ENCODE peak calls at places on chromosomes 3 and 15, in eight cellular contexts. S, G, L, A, Q, C, V and R are unnamed samples.
A peak's percentile ranks its signal among the peaks of the same experiment; 100 is the strongest.

GRCh38 chr15:94470492-94470891 is 239.1 kb downstream of the MCTP2 start:
- DNase-seq in S (no peak), G (no peak), L (no peak), A (no peak), Q (no peak), C (no peak), V (no peak), R (no peak)

GRCh38 chr15:100468265-100468664 is 60.5 kb downstream of the CERS3 start:
- DNase-seq in S (no peak), G (no peak), L (no peak), A (no peak), Q (no peak), C (peak; percentile 2), V (peak; percentile 49), R (no peak)

GRCh38 chr15:33618300-33618699 is 307.5 kb downstream of the RYR3 start:
- DNase-seq in S (no peak), G (no peak), L (no peak), A (no peak), Q (no peak), C (no peak), V (no peak), R (no peak)

GRCh38 chr3:46334911-46335478 is 18.9 kb upstream of the CCR2 start:
- DNase-seq in S (no peak), G (no peak), L (no peak), A (no peak), Q (no peak), C (peak; percentile 35), V (peak; percentile 49), R (no peak)

GRCh38 chr15:49927462-49927861 is 191.6 kb downstream of the ATP8B4 start:
- DNase-seq in S (no peak), G (no peak), L (no peak), A (no peak), Q (no peak), C (peak; percentile 83), V (no peak), R (no peak)

GRCh38 chr15:89997079-89997478 is 4.0 kb upstream of the ZNF710 start:
- DNase-seq in S (no peak), G (no peak), L (no peak), A (no peak), Q (no peak), C (no peak), V (no peak), R (no peak)

GRCh38 chr3:49607105-49607591 is 52.9 kb downstream of the BSN start:
- DNase-seq in S (no peak), G (no peak), L (peak; percentile 12), A (no peak), Q (no peak), C (peak; percentile 77), V (no peak), R (no peak)

GRCh38 chr15:64285871-64286270 is 70.1 kb downstream of the CSNK1G1 start:
- DNase-seq in S (no peak), G (no peak), L (no peak), A (no peak), Q (peak; percentile 11), C (no peak), V (no peak), R (no peak)

GRCh38 chr3:49454457-49454856 is 15.6 kb upstream of the DAG1 start:
- DNase-seq in S (peak; percentile 74), G (no peak), L (no peak), A (no peak), Q (no peak), C (no peak), V (peak; percentile 72), R (peak; percentile 53)

GRCh38 chr3:160169139-160169830 is 55.9 kb upstream of the C3orf80 start:
- DNase-seq in S (no peak), G (peak; percentile 16), L (no peak), A (no peak), Q (no peak), C (peak; percentile 96), V (no peak), R (no peak)

GRCh38 chr3:52689151-52689550 is 3.3 kb downstream of the GNL3 start:
- DNase-seq in S (no peak), G (no peak), L (no peak), A (no peak), Q (no peak), C (no peak), V (no peak), R (no peak)

GRCh38 chr3:57281710-57282109 is 10.8 kb downstream of the ASB14 start:
- DNase-seq in S (no peak), G (no peak), L (no peak), A (no peak), Q (no peak), C (peak; percentile 58), V (no peak), R (no peak)

GRCh38 chr15:101068961-101069734 is 150.0 kb downstream of the LRRK1 start:
- DNase-seq in S (no peak), G (no peak), L (no peak), A (no peak), Q (peak; percentile 79), C (peak; percentile 16), V (peak; percentile 28), R (no peak)

GRCh38 chr15:56767315-56767714 is 34.0 kb upstream of the ZNF280D start:
- DNase-seq in S (no peak), G (no peak), L (no peak), A (no peak), Q (no peak), C (peak; percentile 48), V (no peak), R (no peak)

GRCh38 chr3:136250226-136250861 is at the start of gene PCCB:
- DNase-seq in S (peak; percentile 96), G (peak; percentile 87), L (peak; percentile 93), A (peak; percentile 92), Q (peak; percentile 84), C (peak; percentile 98), V (peak; percentile 97), R (peak; percentile 96)

GRCh38 chr3:99505646-99506269 is 132.6 kb upstream of the COL8A1 start:
- DNase-seq in S (no peak), G (no peak), L (peak; percentile 51), A (no peak), Q (no peak), C (peak; percentile 99), V (no peak), R (no peak)

GRCh38 chr3:127114337-127115070 is 78.4 kb upstream of the PRR23E start:
- DNase-seq in S (no peak), G (no peak), L (no peak), A (no peak), Q (no peak), C (no peak), V (no peak), R (no peak)

GRCh38 chr3:43779850-43780249 is 89.1 kb downstream of the ABHD5 start:
- DNase-seq in S (no peak), G (no peak), L (no peak), A (no peak), Q (no peak), C (no peak), V (no peak), R (no peak)

GRCh38 chr3:181382656-181383055 is 329.1 kb upstream of the SOX2 start:
- DNase-seq in S (no peak), G (no peak), L (no peak), A (no peak), Q (no peak), C (no peak), V (no peak), R (no peak)

GRCh38 chr3:32500880-32501784 is 1.5 kb downstream of the CMTM6 start:
- DNase-seq in S (no peak), G (no peak), L (no peak), A (no peak), Q (no peak), C (peak; percentile 11), V (no peak), R (peak; percentile 28)

GRCh38 chr3:30681276-30682211 is 75.1 kb downstream of the TGFBR2 start:
- DNase-seq in S (no peak), G (no peak), L (no peak), A (no peak), Q (peak; percentile 11), C (peak; percentile 60), V (peak; percentile 14), R (no peak)

GRCh38 chr15:25250011-25250596 is 188.7 kb downstream of the UBE3A start:
- DNase-seq in S (no peak), G (no peak), L (no peak), A (no peak), Q (no peak), C (no peak), V (peak; percentile 1), R (no peak)

GRCh38 chr15:25250906-25251622 is 187.8 kb downstream of the UBE3A start:
- DNase-seq in S (no peak), G (no peak), L (no peak), A (no peak), Q (no peak), C (no peak), V (peak; percentile 1), R (no peak)

GRCh38 chr15:25248583-25249235 is 190.1 kb downstream of the UBE3A start:
- DNase-seq in S (no peak), G (no peak), L (no peak), A (no peak), Q (no peak), C (no peak), V (no peak), R (no peak)

GRCh38 chr15:25247418-25248030 is 191.3 kb downstream of the UBE3A start:
- DNase-seq in S (no peak), G (no peak), L (no peak), A (no peak), Q (no peak), C (no peak), V (no peak), R (no peak)

GRCh38 chr15:25249236-25250010 is 189.4 kb downstream of the UBE3A start:
- DNase-seq in S (no peak), G (no peak), L (no peak), A (no peak), Q (no peak), C (no peak), V (no peak), R (no peak)
- H3K9me3 ChIP-seq in S (peaks cover 6% of the 10 kb centered on the region), G (no peaks in the 10 kb centered on the region), L (no peaks in the 10 kb centered on the region), A (no peaks in the 10 kb centered on the region), Q (peaks cover 4% of the 10 kb centered on the region), C (no peaks in the 10 kb centered on the region), V (no peaks in the 10 kb centered on the region), R (no peaks in the 10 kb centered on the region)

DNA sequence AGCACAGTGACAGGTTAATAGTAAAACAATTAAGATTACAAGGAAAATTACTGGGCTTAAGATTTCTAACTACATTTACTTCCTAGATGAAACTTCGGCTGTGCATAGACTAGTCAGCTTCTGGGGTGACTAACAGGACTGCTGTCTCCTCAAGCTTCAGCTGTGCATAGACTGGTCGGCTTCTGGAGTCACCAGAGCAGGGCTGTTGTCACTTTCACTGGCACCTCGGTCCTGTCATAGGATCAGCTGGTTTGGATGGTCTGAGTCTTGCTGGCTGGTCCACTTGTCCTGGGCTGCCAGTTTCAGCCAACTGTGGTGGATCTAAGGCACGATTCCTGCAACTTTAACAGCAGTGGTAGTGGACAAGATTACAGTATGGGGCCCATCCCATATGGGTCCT is 23.8 kb upstream of the ACAD9 start:
- DNase-seq in S (no peak), G (no peak), L (no peak), A (no peak), Q (no peak), C (no peak), V (no peak), R (no peak)
- H3K9me3 ChIP-seq in S (peaks cover 27% of the 10 kb centered on the region), G (peaks cover 49% of the 10 kb centered on the region), L (peaks cover 30% of the 10 kb centered on the region), A (peaks cover 23% of the 10 kb centered on the region), Q (peaks cover 50% of the 10 kb centered on the region), C (no peaks in the 10 kb centered on the region), V (no peaks in the 10 kb centered on the region), R (peaks cover 39% of the 10 kb centered on the region)

GRCh38 chr3:47896736-47897135 is 93.8 kb downstream of the DHX30 start:
- DNase-seq in S (no peak), G (no peak), L (no peak), A (no peak), Q (no peak), C (no peak), V (no peak), R (no peak)
- H3K9me3 ChIP-seq in S (no peaks in the 10 kb centered on the region), G (no peaks in the 10 kb centered on the region), L (no peaks in the 10 kb centered on the region), A (no peaks in the 10 kb centered on the region), Q (no peaks in the 10 kb centered on the region), C (no peaks in the 10 kb centered on the region), V (no peaks in the 10 kb centered on the region), R (no peaks in the 10 kb centered on the region)

GRCh38 chr15:24621630-24622215 is 53.9 kb upstream of the NPAP1 start:
- DNase-seq in S (no peak), G (no peak), L (no peak), A (no peak), Q (no peak), C (no peak), V (no peak), R (no peak)
- H3K9me3 ChIP-seq in S (no peaks in the 10 kb centered on the region), G (peaks cover 7% of the 10 kb centered on the region), L (peaks cover 7% of the 10 kb centered on the region), A (no peaks in the 10 kb centered on the region), Q (no peaks in the 10 kb centered on the region), C (no peaks in the 10 kb centered on the region), V (no peaks in the 10 kb centered on the region), R (peaks cover 14% of the 10 kb centered on the region)